ENCODE peak calls at places on chromosomes 5 and 9, in seven cellular contexts. Z is HepG2; K is CD4-positive, CD25-positive, alpha-beta regulatory T cell; Y is lung; T is uterus; R is breast epithelium; S is fibroblast of lung. P is an unnamed sample.

GRCh38 chr5:26889810-26890209 is 148.6 kb downstream of the CDH9 start:
- DNase-seq in Z (no peak), K (no peak), Y (no peak), T (no peak), R (no peak), S (no peak), P (no peak)

GRCh38 chr5:81212211-81212687 is 20.9 kb upstream of the CKMT2 start:
- DNase-seq in Z (no peak), K (peak), Y (no peak), T (no peak), R (no peak), S (no peak), P (no peak)

GRCh38 chr5:178483620-178484019 is 106.6 kb downstream of the COL23A1 start:
- DNase-seq in Z (no peak), K (no peak), Y (peak), T (no peak), R (no peak), S (no peak), P (no peak)

GRCh38 chr5:179163236-179164155 is 103.3 kb downstream of the ZNF354C start:
- DNase-seq in Z (no peak), K (no peak), Y (no peak), T (peak), R (no peak), S (no peak), P (no peak)

GRCh38 chr5:68449380-68449779 is 233.8 kb downstream of the PIK3R1 start:
- DNase-seq in Z (no peak), K (no peak), Y (no peak), T (no peak), R (peak), S (no peak), P (no peak)

GRCh38 chr9:37061763-37062162 is 27.7 kb upstream of the PAX5 start:
- DNase-seq in Z (peak), K (no peak), Y (no peak), T (no peak), R (no peak), S (peak), P (no peak)

GRCh38 chr5:15621094-15621493 is 121.1 kb downstream of the FBXL7 start:
- DNase-seq in Z (no peak), K (no peak), Y (no peak), T (no peak), R (no peak), S (no peak), P (no peak)

GRCh38 chr9:126672634-126673284 is 59.0 kb downstream of the LMX1B start:
- DNase-seq in Z (no peak), K (no peak), Y (no peak), T (no peak), R (peak), S (no peak), P (peak)

GRCh38 chr5:96196890-96197289 is 235.2 kb upstream of the ELL2 start:
- DNase-seq in Z (no peak), K (no peak), Y (no peak), T (no peak), R (no peak), S (no peak), P (no peak)

GRCh38 chr5:96079075-96079474 is 117.4 kb upstream of the ELL2 start:
- DNase-seq in Z (peak), K (no peak), Y (no peak), T (no peak), R (no peak), S (peak), P (no peak)

DNA sequence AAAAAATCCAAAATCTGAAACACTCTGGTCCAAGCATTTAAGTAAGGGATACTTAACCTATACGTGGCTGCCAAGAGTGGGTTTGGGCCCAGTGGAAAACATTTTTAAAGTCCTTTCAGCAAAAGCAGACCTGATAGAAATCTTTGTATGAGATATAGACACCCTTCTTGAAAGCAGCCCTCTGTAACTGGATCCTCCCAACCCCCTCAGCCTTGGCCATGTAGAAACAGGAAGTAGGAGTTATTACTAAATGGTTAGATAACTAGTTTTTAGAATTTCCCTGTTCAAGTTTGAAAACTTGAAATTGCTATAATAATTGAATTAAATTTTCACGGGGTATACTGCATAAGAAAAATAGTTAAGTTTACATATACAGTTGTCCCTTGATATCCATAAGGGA is 111.3 kb upstream of the PCA3 start:
- DNase-seq in Z (no peak), K (no peak), Y (no peak), T (no peak), R (no peak), S (no peak), P (no peak)
- H3K4me3 ChIP-seq in Z (no peak), K (no peak), Y (no peak), T (no peak), R (no peak), S (no peak), P (no peak)

DNA sequence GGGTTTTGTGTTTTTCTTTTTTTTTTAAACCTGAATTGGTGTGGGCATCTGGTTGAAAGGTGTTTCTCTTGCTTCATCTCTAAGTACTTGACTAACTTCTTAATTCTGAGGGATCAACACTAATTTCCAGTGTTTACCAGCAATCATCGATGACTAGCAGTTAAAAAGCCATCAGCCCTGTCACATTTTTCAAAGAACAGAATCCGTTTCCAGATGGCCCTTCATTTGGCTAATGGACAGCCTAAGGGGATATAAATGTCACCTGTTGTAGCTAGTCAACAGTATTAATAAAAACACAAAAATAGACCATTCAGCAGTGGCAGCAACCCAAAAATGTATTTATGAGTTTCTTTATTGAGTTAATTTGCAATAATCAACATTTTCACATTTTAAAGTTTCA is 1076.5 kb downstream of the MAT2B start:
- DNase-seq in Z (no peak), K (no peak), Y (no peak), T (no peak), R (no peak), S (no peak), P (no peak)
- H3K27ac ChIP-seq in Z (no peak), K (no peak), Y (no peak), T (no peak), R (no peak), S (no peak), P (no peak)

GRCh38 chr5:166370928-166371690 is 1920.3 kb upstream of the WWC1 start:
- DNase-seq in Z (no peak), K (no peak), Y (no peak), T (no peak), R (no peak), S (peak), P (no peak)
- H3K4me3 ChIP-seq in Z (no peak), K (no peak), Y (no peak), T (peak), R (peak), S (peak), P (no peak)

GRCh38 chr5:176792584-176793342 is 17.6 kb upstream of the UNC5A start:
- DNase-seq in Z (no peak), K (no peak), Y (no peak), T (no peak), R (no peak), S (no peak), P (no peak)
- H3K27ac ChIP-seq in Z (no peak), K (no peak), Y (no peak), T (no peak), R (no peak), S (no peak), P (no peak)

P was measured in GM23338.